ENCODE peak calls at places on chromosome 20, in six cellular contexts. S is A549, A is GM12878, T is HepG2, F is endothelial cell of umbilical vein, Q is K562. P is an unnamed sample.

GRCh38 chr20:13638162-13638495 is 603 bp downstream of the TASP1 start:
- DNase-seq in T (peak; percentile 44), F (no peak), S (peak; percentile 33), A (no peak), Q (no peak), P (no peak)

GRCh38 chr20:50580016-50580747 is 70.0 kb downstream of the PTPN1 start:
- DNase-seq in T (peak; percentile 70), S (peak; percentile 91), F (peak; percentile 62), Q (peak; percentile 82), A (no peak), P (peak; percentile 64)

GRCh38 chr20:57883761-57884160 is 173.9 kb upstream of the PMEPA1 start:
- DNase-seq in F (no peak), S (no peak), T (no peak), Q (no peak), A (no peak), P (no peak)

GRCh38 chr20:22918286-22918983 is 116.7 kb upstream of the SSTR4 start:
- DNase-seq in T (no peak), S (no peak), Q (no peak), A (no peak), F (no peak), P (no peak)

GRCh38 chr20:37990571-37991151 is 42.6 kb downstream of the TTI1 start:
- DNase-seq in A (peak; percentile 84), S (peak; percentile 15), F (peak; percentile 59), Q (no peak), T (peak; percentile 40), P (peak; percentile 95)

GRCh38 chr20:54133434-54134427 is 40.1 kb downstream of the CYP24A1 start:
- DNase-seq in S (no peak), T (peak; percentile 100), A (no peak), F (no peak), Q (no peak), P (no peak)

GRCh38 chr20:41726727-41727126 is 108.5 kb upstream of the CHD6 start:
- DNase-seq in F (no peak), Q (no peak), S (no peak), A (no peak), T (no peak), P (no peak)

GRCh38 chr20:63138855-63139341 is 77.0 kb downstream of the YTHDF1 start:
- DNase-seq in Q (no peak), F (no peak), S (no peak), T (no peak), A (no peak), P (no peak)

GRCh38 chr20:32924781-32925180 is 66.1 kb downstream of the EFCAB8 start:
- DNase-seq in F (no peak), T (no peak), Q (no peak), S (no peak), A (no peak), P (no peak)

GRCh38 chr20:63106108-63106764 is 99.5 kb upstream of the BHLHE23 start:
- DNase-seq in A (no peak), Q (no peak), S (no peak), T (no peak), F (no peak), P (no peak)

GRCh38 chr20:44552950-44553908 is 29.1 kb upstream of the PKIG start:
- DNase-seq in Q (no peak), A (no peak), F (peak; percentile 92), T (peak; percentile 39), S (no peak), P (no peak)

GRCh38 chr20:31894980-31895675 is 24.7 kb downstream of the TTLL9 start:
- DNase-seq in S (no peak), F (peak; percentile 58), T (peak; percentile 73), A (peak; percentile 75), Q (no peak), P (peak; percentile 95)

GRCh38 chr20:57693002-57693582 is 16.7 kb downstream of the PMEPA1 start:
- DNase-seq in T (no peak), F (no peak), S (no peak), A (no peak), Q (no peak), P (no peak)

GRCh38 chr20:40948352-40949267 is 80.0 kb upstream of the TOP1 start:
- DNase-seq in Q (no peak), T (no peak), A (no peak), S (no peak), F (no peak), P (no peak)

GRCh38 chr20:47667531-47668312 is 117.6 kb downstream of the SULF2 start:
- DNase-seq in Q (no peak), S (no peak), T (no peak), A (no peak), F (no peak), P (no peak)

GRCh38 chr20:57692393-57692792 is 17.4 kb downstream of the PMEPA1 start:
- DNase-seq in F (no peak), Q (no peak), T (no peak), S (no peak), A (no peak), P (no peak)

GRCh38 chr20:23231561-23232218 is 118.9 kb upstream of the NXT1 start:
- DNase-seq in Q (no peak), F (peak; percentile 27), S (no peak), A (no peak), T (peak; percentile 45), P (no peak)

GRCh38 chr20:32336918-32337347 is 21.2 kb upstream of the ASXL1 start:
- DNase-seq in Q (peak; percentile 38), F (peak; percentile 44), S (peak; percentile 44), T (peak; percentile 86), A (no peak), P (peak; percentile 85)

DNA sequence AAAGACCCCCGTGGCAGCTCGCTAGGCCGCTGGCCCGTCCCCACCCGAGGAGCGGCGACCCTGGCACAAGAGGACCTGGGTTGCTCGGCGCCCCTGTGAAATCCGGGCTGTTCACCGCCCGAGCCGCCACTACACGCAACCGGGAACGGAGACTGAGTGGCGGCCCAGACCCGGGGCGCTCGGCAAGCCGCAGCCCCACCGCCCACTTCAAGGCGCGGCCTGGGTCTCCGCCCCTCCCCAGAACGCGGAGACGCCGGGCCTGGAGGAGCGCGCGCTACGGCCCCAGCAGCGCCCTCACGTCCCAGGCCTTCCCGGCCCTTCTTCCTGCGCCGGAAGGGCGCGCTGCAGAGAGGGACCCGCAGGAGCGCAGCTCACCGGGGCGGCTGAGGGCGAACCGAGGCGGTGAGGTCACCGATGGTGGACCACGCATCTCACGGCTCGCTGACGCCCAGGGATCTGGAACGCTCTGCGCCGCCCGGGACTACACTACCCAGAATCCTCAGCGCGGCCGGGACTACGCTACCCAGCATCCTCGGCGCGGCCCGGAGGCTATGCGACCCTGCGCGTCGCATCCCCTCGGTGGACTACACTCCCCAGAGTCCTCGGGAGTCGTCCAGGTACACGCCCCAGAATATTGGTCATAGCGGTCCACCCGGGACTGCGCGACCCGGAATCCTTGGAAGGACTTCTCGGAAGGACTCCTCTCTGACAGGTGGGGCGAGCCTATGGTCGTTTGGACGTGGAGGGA is at the start of gene ZNF337:
- DNase-seq in Q (peak; percentile 86), T (peak; percentile 98), S (peak; percentile 95), A (peak; percentile 77), F (peak; percentile 96), P (peak; percentile 97)
- TF ChIP-seq CTCF in Q (peak; percentile 42), T (peak; percentile 86), S (no peak), A (no peak), F (peak; percentile 4), P (no peak)

DNA sequence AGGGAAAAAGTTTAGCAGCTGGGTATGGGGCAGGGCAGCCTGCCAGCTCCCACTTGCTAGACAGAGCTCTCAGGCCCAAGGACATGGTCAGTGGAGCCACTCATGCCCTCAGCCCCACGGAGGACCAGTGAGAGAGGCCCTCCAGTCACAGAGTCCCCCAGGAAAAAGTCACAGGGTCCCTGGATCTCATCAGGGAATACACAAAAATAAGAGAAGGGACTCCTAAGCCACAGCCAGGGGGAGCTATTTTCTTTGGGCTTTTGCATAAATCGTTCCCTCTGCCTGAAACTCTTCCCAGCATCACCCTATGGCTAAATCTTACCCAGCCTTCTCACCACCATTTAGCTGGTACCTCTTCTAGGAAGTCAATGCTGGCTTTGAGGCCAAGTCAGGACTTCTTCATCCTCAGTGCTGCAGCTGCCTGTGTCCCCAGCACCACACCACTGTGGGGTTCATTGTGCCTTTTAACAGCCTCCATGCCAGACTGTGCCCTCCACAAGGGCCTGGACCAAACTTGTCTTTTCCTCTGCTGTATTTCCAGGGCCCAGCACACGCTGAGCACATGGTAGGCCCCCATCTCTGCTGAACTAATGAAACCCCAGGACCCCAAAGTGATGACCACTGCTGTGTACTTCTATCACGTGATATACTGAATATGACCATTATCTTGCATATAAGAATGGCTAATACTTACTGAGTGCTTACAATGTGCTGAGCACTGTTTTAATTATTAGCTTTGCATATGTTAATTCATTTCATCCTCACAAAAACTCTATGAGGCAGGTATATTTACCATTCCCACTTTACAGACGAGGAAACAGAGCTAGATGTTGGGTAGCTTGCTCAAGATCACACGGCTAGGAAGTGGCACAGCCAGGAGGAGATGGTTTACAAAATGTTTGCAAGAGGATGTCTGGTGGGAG is 2.0 kb downstream of the ZNF335 start:
- DNase-seq in T (peak; percentile 86), A (no peak), S (peak; percentile 76), Q (peak; percentile 48), F (peak; percentile 43), P (peak; percentile 85)
- TF ChIP-seq MYC in T (peak; percentile 36), A (no peak), S (no peak), Q (no peak), F (no peak), P (no peak)

GRCh38 chr20:21704408-21705385 is 767 bp upstream of the PAX1 start:
- DNase-seq in T (no peak), S (no peak), Q (no peak), A (no peak), F (no peak), P (no peak)

GRCh38 chr20:21707999-21708737 is 2.7 kb downstream of the PAX1 start:
- DNase-seq in F (no peak), T (no peak), A (no peak), Q (no peak), S (no peak), P (no peak)

GRCh38 chr20:21707267-21707666 is 1.8 kb downstream of the PAX1 start:
- DNase-seq in F (no peak), A (no peak), Q (no peak), S (no peak), T (no peak), P (no peak)

GRCh38 chr20:21705466-21706344 is at the start of gene PAX1:
- DNase-seq in T (no peak), A (no peak), F (no peak), S (no peak), Q (no peak), P (no peak)

DNA sequence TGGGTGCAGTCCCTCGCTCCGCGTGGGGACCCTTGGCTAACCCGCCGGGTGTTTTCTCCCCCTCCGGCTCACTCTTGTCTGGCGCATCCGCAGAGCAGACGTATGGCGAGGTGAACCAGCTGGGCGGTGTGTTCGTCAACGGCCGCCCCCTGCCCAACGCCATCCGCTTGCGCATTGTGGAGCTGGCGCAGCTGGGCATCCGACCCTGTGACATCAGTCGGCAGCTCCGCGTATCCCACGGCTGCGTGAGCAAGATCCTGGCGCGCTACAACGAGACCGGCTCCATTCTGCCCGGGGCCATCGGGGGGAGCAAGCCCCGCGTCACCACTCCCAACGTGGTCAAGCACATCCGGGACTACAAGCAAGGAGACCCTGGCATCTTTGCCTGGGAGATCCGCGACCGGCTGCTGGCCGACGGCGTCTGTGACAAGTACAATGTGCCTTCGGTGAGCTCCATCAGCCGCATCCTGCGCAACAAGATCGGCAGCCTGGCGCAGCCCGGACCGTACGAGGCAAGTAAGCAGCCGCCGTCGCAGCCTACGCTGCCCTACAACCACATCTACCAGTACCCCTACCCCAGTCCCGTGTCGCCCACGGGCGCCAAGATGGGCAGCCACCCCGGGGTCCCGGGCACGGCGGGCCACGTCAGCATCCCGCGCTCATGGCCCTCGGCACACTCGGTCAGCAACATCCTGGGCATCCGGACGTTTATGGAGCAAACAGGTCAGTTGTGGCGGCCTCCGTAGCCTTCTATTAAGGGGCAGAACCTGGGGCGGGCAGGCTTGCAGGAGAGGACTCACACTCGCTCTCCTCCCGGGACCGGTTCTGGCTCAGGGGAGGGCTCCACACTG is 1.1 kb downstream of the PAX1 start:
- DNase-seq in F (no peak), Q (no peak), T (no peak), S (no peak), A (no peak), P (no peak)
- H3K4me3 ChIP-seq in F (no peak overlapping the region), Q (no peak overlapping the region), T (no peak overlapping the region), S (no peak overlapping the region), A (no peak overlapping the region), P (no peak overlapping the region)

GRCh38 chr20:8721098-8721497 is 347.8 kb upstream of the PLCB4 start:
- DNase-seq in T (peak; percentile 71), A (peak; percentile 7), S (peak; percentile 13), Q (no peak), F (peak; percentile 72), P (peak; percentile 76)
- TF ChIP-seq CTCF in T (peak; percentile 80), A (peak; percentile 75), S (peak; percentile 90), Q (peak; percentile 39), F (peak; percentile 66), P (peak; percentile 73)

P was measured in NB4.